ENCODE peak calls at places on chromosomes 7 and 10, in five cellular contexts. One of them, this sample, is unnamed.

GRCh38 chr7:10940748-10941358 is 32.8 kb upstream of the PHF14 start:
- DNase-seq in tibial nerve: no peak
- DNase-seq in HCT116: no peak
- DNase-seq in fibroblast of mammary gland: no peak
- DNase-seq in K562: no peak
- DNase-seq in this sample: no peak

GRCh38 chr7:143003393-143004051 is 23.4 kb downstream of the OR9A2 start:
- DNase-seq in K562: peak; percentile 77
- DNase-seq in tibial nerve: no peak
- DNase-seq in fibroblast of mammary gland: peak; percentile 66
- DNase-seq in HCT116: peak; percentile 36
- DNase-seq in this sample: peak; percentile 73

GRCh38 chr10:28411648-28412047 is 108.8 kb upstream of the MPP7 start:
- DNase-seq in HCT116: no peak
- DNase-seq in tibial nerve: no peak
- DNase-seq in K562: no peak
- DNase-seq in fibroblast of mammary gland: peak; percentile 37
- DNase-seq in this sample: peak; percentile 27

GRCh38 chr10:33330543-33331019 is 3.9 kb downstream of the NRP1 start:
- DNase-seq in fibroblast of mammary gland: peak; percentile 91
- DNase-seq in K562: peak; percentile 65
- DNase-seq in HCT116: peak; percentile 64
- DNase-seq in tibial nerve: peak; percentile 96
- DNase-seq in this sample: peak; percentile 91

GRCh38 chr10:119726291-119727261 is 726 bp downstream of the INPP5F start:
- DNase-seq in tibial nerve: peak; percentile 11
- DNase-seq in K562: peak; percentile 61
- DNase-seq in fibroblast of mammary gland: no peak
- DNase-seq in HCT116: no peak
- DNase-seq in this sample: no peak

GRCh38 chr7:94648731-94649130 is 7.2 kb downstream of the SGCE start:
- DNase-seq in fibroblast of mammary gland: no peak
- DNase-seq in HCT116: no peak
- DNase-seq in tibial nerve: no peak
- DNase-seq in K562: no peak
- DNase-seq in this sample: no peak

GRCh38 chr7:30871655-30872054 is 40.0 kb upstream of the AQP1 start:
- DNase-seq in HCT116: no peak
- DNase-seq in K562: no peak
- DNase-seq in tibial nerve: no peak
- DNase-seq in fibroblast of mammary gland: no peak
- DNase-seq in this sample: no peak

GRCh38 chr10:46539596-46540411 is 16.7 kb downstream of the GPRIN2 start:
- DNase-seq in K562: no peak
- DNase-seq in tibial nerve: no peak
- DNase-seq in fibroblast of mammary gland: no peak
- DNase-seq in HCT116: no peak
- DNase-seq in this sample: peak; percentile 58

GRCh38 chr7:93117327-93117726 is 452 bp downstream of the SAMD9 start:
- DNase-seq in tibial nerve: no peak
- DNase-seq in HCT116: no peak
- DNase-seq in fibroblast of mammary gland: no peak
- DNase-seq in K562: no peak
- DNase-seq in this sample: peak; percentile 18

GRCh38 chr7:94244760-94245159 is 149.9 kb upstream of the COL1A2 start:
- DNase-seq in fibroblast of mammary gland: peak; percentile 11
- DNase-seq in HCT116: no peak
- DNase-seq in K562: no peak
- DNase-seq in tibial nerve: no peak
- DNase-seq in this sample: no peak

GRCh38 chr7:36363515-36363914 is 26.1 kb upstream of the ANLN start:
- DNase-seq in fibroblast of mammary gland: no peak
- DNase-seq in tibial nerve: no peak
- DNase-seq in HCT116: no peak
- DNase-seq in K562: no peak
- DNase-seq in this sample: no peak

GRCh38 chr10:95519132-95519487 is 42.1 kb downstream of the SORBS1 start:
- DNase-seq in fibroblast of mammary gland: no peak
- DNase-seq in HCT116: no peak
- DNase-seq in K562: no peak
- DNase-seq in tibial nerve: no peak
- DNase-seq in this sample: no peak

GRCh38 chr10:125154529-125154928 is 5.8 kb downstream of the CTBP2 start:
- DNase-seq in HCT116: no peak
- DNase-seq in fibroblast of mammary gland: no peak
- DNase-seq in K562: no peak
- DNase-seq in tibial nerve: no peak
- DNase-seq in this sample: no peak

GRCh38 chr10:34862892-34863291 is 47.8 kb upstream of the PARD3 start:
- DNase-seq in tibial nerve: no peak
- DNase-seq in HCT116: no peak
- DNase-seq in K562: no peak
- DNase-seq in fibroblast of mammary gland: no peak
- DNase-seq in this sample: no peak

GRCh38 chr7:121793716-121794115 is 79.2 kb upstream of the PTPRZ1 start:
- DNase-seq in fibroblast of mammary gland: no peak
- DNase-seq in HCT116: no peak
- DNase-seq in K562: no peak
- DNase-seq in tibial nerve: no peak
- DNase-seq in this sample: no peak

GRCh38 chr7:1268866-1269265 is 36.2 kb downstream of the UNCX start:
- DNase-seq in tibial nerve: no peak
- DNase-seq in K562: no peak
- DNase-seq in fibroblast of mammary gland: no peak
- DNase-seq in HCT116: no peak
- DNase-seq in this sample: no peak

GRCh38 chr10:75048669-75049098 is 62.8 kb upstream of the SAMD8 start:
- DNase-seq in fibroblast of mammary gland: peak; percentile 40
- DNase-seq in tibial nerve: peak; percentile 33
- DNase-seq in K562: no peak
- DNase-seq in HCT116: no peak
- DNase-seq in this sample: peak; percentile 33

GRCh38 chr7:2523461-2523905 is 3.9 kb downstream of the LFNG start:
- DNase-seq in fibroblast of mammary gland: no peak
- DNase-seq in K562: no peak
- DNase-seq in tibial nerve: no peak
- DNase-seq in HCT116: no peak
- DNase-seq in this sample: no peak

GRCh38 chr10:90148121-90148855 is 446.9 kb downstream of the KIF20B start:
- DNase-seq in K562: no peak
- DNase-seq in fibroblast of mammary gland: peak; percentile 80
- DNase-seq in HCT116: peak; percentile 71
- DNase-seq in tibial nerve: no peak
- DNase-seq in this sample: peak; percentile 69

GRCh38 chr10:72002354-72003295 is 38.4 kb downstream of the CHST3 start:
- DNase-seq in fibroblast of mammary gland: no peak
- DNase-seq in K562: no peak
- DNase-seq in HCT116: no peak
- DNase-seq in tibial nerve: no peak
- DNase-seq in this sample: no peak

GRCh38 chr7:1385809-1386622 is 73.3 kb downstream of the MICALL2 start:
- DNase-seq in fibroblast of mammary gland: no peak
- DNase-seq in K562: no peak
- DNase-seq in tibial nerve: no peak
- DNase-seq in HCT116: no peak
- DNase-seq in this sample: no peak

GRCh38 chr7:129951076-129952011 is 1.4 kb downstream of the UBE2H start:
- DNase-seq in K562: peak; percentile 42
- DNase-seq in HCT116: no peak
- DNase-seq in tibial nerve: peak; percentile 45
- DNase-seq in fibroblast of mammary gland: no peak
- DNase-seq in this sample: no peak

GRCh38 chr10:77969029-77969635 is 42.6 kb upstream of the DLG5 start:
- DNase-seq in tibial nerve: no peak
- DNase-seq in K562: no peak
- DNase-seq in fibroblast of mammary gland: no peak
- DNase-seq in HCT116: no peak
- DNase-seq in this sample: peak; percentile 32

GRCh38 chr7:8597565-8597964 is 164.2 kb downstream of the NXPH1 start:
- DNase-seq in fibroblast of mammary gland: no peak
- DNase-seq in HCT116: no peak
- DNase-seq in K562: no peak
- DNase-seq in tibial nerve: no peak
- DNase-seq in this sample: no peak

GRCh38 chr7:141317033-141317585 is 234.1 kb upstream of the AGK start:
- DNase-seq in fibroblast of mammary gland: no peak
- DNase-seq in HCT116: no peak
- DNase-seq in tibial nerve: no peak
- DNase-seq in K562: no peak
- DNase-seq in this sample: no peak

GRCh38 chr10:68831961-68832455 is 4.7 kb downstream of the STOX1 start:
- DNase-seq in K562: no peak
- DNase-seq in fibroblast of mammary gland: no peak
- DNase-seq in HCT116: no peak
- DNase-seq in tibial nerve: no peak
- DNase-seq in this sample: no peak

GRCh38 chr7:50650057-50650664 is 85.0 kb upstream of the DDC start:
- DNase-seq in K562: no peak
- DNase-seq in tibial nerve: no peak
- DNase-seq in fibroblast of mammary gland: no peak
- DNase-seq in HCT116: no peak
- DNase-seq in this sample: no peak

GRCh38 chr10:119205926-119206602 is 1.3 kb upstream of the GRK5 start:
- DNase-seq in tibial nerve: peak; percentile 50
- DNase-seq in HCT116: no peak
- DNase-seq in fibroblast of mammary gland: no peak
- DNase-seq in K562: peak; percentile 25
- DNase-seq in this sample: no peak

GRCh38 chr10:27143686-27144085 is 10.5 kb downstream of the YME1L1 start:
- DNase-seq in HCT116: no peak
- DNase-seq in tibial nerve: no peak
- DNase-seq in fibroblast of mammary gland: no peak
- DNase-seq in K562: no peak
- DNase-seq in this sample: no peak

GRCh38 chr7:92242972-92243371 is 2.7 kb downstream of the KRIT1 start:
- DNase-seq in HCT116: no peak
- DNase-seq in K562: no peak
- DNase-seq in fibroblast of mammary gland: peak; percentile 16
- DNase-seq in tibial nerve: no peak
- DNase-seq in this sample: no peak

GRCh38 chr7:148397056-148397455 is 193.5 kb upstream of the C7orf33 start:
- DNase-seq in fibroblast of mammary gland: no peak
- DNase-seq in tibial nerve: no peak
- DNase-seq in HCT116: no peak
- DNase-seq in K562: no peak
- DNase-seq in this sample: no peak

GRCh38 chr10:124632064-124632531 is 112.1 kb downstream of the FAM53B start:
- DNase-seq in HCT116: no peak
- DNase-seq in K562: no peak
- DNase-seq in fibroblast of mammary gland: peak; percentile 28
- DNase-seq in tibial nerve: peak; percentile 70
- DNase-seq in this sample: peak; percentile 31

GRCh38 chr10:132700168-132701098 is 85.5 kb downstream of the NKX6-2 start:
- DNase-seq in HCT116: no peak
- DNase-seq in fibroblast of mammary gland: peak; percentile 49
- DNase-seq in K562: no peak
- DNase-seq in tibial nerve: no peak
- DNase-seq in this sample: peak; percentile 50

GRCh38 chr7:149422914-149423285 is 38.0 kb downstream of the ZNF777 start:
- DNase-seq in tibial nerve: no peak
- DNase-seq in HCT116: no peak
- DNase-seq in K562: no peak
- DNase-seq in fibroblast of mammary gland: no peak
- DNase-seq in this sample: no peak

GRCh38 chr7:100516135-100516812 is 22.7 kb upstream of the AGFG2 start:
- DNase-seq in K562: peak; percentile 38
- DNase-seq in HCT116: no peak
- DNase-seq in tibial nerve: peak; percentile 81
- DNase-seq in fibroblast of mammary gland: peak; percentile 96
- DNase-seq in this sample: peak; percentile 86

GRCh38 chr7:104328970-104329825 is 795 bp downstream of the LHFPL3 start:
- DNase-seq in tibial nerve: no peak
- DNase-seq in HCT116: no peak
- DNase-seq in fibroblast of mammary gland: no peak
- DNase-seq in K562: no peak
- DNase-seq in this sample: no peak
- H3K4me3 ChIP-seq in tibial nerve: peak overlapping the region; percentile 34
- H3K4me3 ChIP-seq in HCT116: no peak overlapping the region
- H3K4me3 ChIP-seq in fibroblast of mammary gland: no peak overlapping the region
- H3K4me3 ChIP-seq in K562: no peak overlapping the region
- H3K4me3 ChIP-seq in this sample: no peak overlapping the region

GRCh38 chr7:26042237-26042636 is 109.8 kb upstream of the NFE2L3 start:
- DNase-seq in tibial nerve: no peak
- DNase-seq in fibroblast of mammary gland: no peak
- DNase-seq in HCT116: no peak
- DNase-seq in K562: no peak
- DNase-seq in this sample: no peak
- H3K4me3 ChIP-seq in tibial nerve: no peak overlapping the region
- H3K4me3 ChIP-seq in fibroblast of mammary gland: no peak overlapping the region
- H3K4me3 ChIP-seq in HCT116: no peak overlapping the region
- H3K4me3 ChIP-seq in K562: no peak overlapping the region
- H3K4me3 ChIP-seq in this sample: no peak overlapping the region

DNA sequence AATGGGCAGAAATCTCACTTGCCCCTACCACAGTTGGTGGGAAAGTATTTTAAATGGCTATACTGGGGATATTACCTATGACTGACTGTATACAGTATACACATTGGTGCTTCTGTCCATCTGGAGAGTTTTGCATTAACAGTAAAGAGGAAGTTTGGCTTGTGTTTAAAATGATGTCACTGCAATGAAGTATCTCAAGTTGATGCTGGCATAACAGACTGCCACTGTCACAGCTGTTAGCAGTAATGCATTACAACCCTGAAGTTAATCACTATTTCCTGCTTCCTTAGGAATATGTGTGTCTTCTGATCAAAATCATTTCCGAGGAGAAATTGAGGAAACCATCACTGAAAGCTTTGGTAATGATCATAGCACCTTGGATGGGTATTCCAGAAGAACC is 1.9 kb downstream of the DKK1 start:
- DNase-seq in fibroblast of mammary gland: peak; percentile 35
- DNase-seq in tibial nerve: no peak
- DNase-seq in HCT116: no peak
- DNase-seq in K562: no peak
- DNase-seq in this sample: no peak
- H3K4me3 ChIP-seq in fibroblast of mammary gland: peak overlapping the region; percentile 73
- H3K4me3 ChIP-seq in tibial nerve: no peak overlapping the region
- H3K4me3 ChIP-seq in HCT116: peak overlapping the region; percentile 93
- H3K4me3 ChIP-seq in K562: no peak overlapping the region
- H3K4me3 ChIP-seq in this sample: peak overlapping the region; percentile 81

DNA sequence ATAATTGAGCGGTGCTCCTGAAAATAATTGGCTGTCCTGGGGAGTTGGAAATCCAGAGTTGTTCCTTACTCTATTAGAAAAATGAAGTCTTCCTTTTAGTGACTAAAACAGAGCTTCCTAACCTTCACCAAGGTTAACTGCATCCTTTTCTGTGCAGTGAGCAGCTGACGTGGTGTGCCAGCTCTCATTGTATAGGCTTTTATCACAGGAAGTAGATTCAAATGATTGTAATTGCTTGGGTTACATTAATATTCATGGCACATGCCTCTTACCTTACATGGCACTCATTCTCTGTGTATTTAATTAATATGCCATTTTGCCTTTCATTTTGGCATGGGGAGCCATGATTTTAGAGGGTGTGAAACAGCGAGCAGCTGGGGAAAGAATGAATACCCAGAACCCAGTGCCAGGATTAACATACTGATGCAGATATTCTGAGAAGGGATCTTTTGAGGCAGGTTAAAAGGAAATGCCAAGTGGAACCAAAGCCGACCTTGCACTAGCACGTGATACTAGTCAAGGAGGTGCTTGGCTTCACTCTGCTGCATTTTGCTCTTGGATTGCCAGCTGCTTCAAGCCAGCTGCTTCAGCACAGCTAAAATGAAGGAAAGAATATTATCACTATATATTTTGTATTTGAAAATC is 115.3 kb downstream of the ST7 start:
- DNase-seq in HCT116: no peak
- DNase-seq in fibroblast of mammary gland: no peak
- DNase-seq in K562: no peak
- DNase-seq in tibial nerve: no peak
- DNase-seq in this sample: no peak
- H3K4me3 ChIP-seq in HCT116: no peak overlapping the region
- H3K4me3 ChIP-seq in fibroblast of mammary gland: no peak overlapping the region
- H3K4me3 ChIP-seq in K562: no peak overlapping the region
- H3K4me3 ChIP-seq in tibial nerve: no peak overlapping the region
- H3K4me3 ChIP-seq in this sample: no peak overlapping the region

This sample was measured in cardiac fibroblast.